ENCODE peak calls at places on chromosomes 13 and 19, in eight cellular contexts. G is choroid plexus epithelial cell, V is mammary epithelial cell, N is brain microvascular endothelial cell, C is fibroblast of the aortic adventitia, X is osteoblast, J is bronchial epithelial cell, K is endodermal cell. F is an unnamed sample.

GRCh38 chr13:83440465-83440864 is 441.8 kb downstream of the SLITRK1 start:
- DNase-seq in G (no peak), V (peak; percentile 12), N (no peak), C (no peak), X (no peak), J (peak; percentile 36), K (no peak), F (no peak)

GRCh38 chr13:102709536-102709935 is 14.7 kb upstream of the METTL21C start:
- DNase-seq in G (no peak), V (no peak), N (no peak), C (no peak), X (no peak), J (peak; percentile 51), K (no peak), F (no peak)

GRCh38 chr13:72696590-72696989 is 30.8 kb downstream of the MZT1 start:
- DNase-seq in G (peak; percentile 40), V (no peak), N (no peak), C (peak; percentile 41), X (no peak), J (peak; percentile 33), K (no peak), F (no peak)

GRCh38 chr19:45939792-45940514 is 25.4 kb upstream of the NANOS2 start:
- DNase-seq in G (no peak), V (no peak), N (no peak), C (no peak), X (peak; percentile 86), J (no peak), K (peak; percentile 66), F (no peak)

GRCh38 chr13:106534844-106535551 is 464 bp downstream of the EFNB2 start:
- DNase-seq in G (peak; percentile 42), V (peak; percentile 26), N (no peak), C (peak; percentile 12), X (peak; percentile 89), J (no peak), K (peak; percentile 72), F (no peak)

GRCh38 chr19:32407004-32407992 is 1.7 kb downstream of the DPY19L3 start:
- DNase-seq in G (peak; percentile 31), V (no peak), N (peak; percentile 12), C (peak; percentile 40), X (peak; percentile 64), J (peak; percentile 73), K (peak; percentile 53), F (peak; percentile 72)

GRCh38 chr13:78147905-78148304 is 229.3 kb upstream of the EDNRB start:
- DNase-seq in G (peak; percentile 59), V (peak; percentile 29), N (peak; percentile 60), C (peak; percentile 87), X (no peak), J (peak; percentile 60), K (no peak), F (no peak)

GRCh38 chr13:48902421-48902820 is 73.3 kb upstream of the FNDC3A start:
- DNase-seq in G (peak; percentile 43), V (peak; percentile 60), N (peak; percentile 18), C (peak; percentile 12), X (no peak), J (peak; percentile 55), K (peak; percentile 56), F (no peak)

GRCh38 chr19:4352701-4353121 is 9.3 kb downstream of the MPND start:
- DNase-seq in G (peak; percentile 81), V (no peak), N (no peak), C (peak; percentile 79), X (peak; percentile 95), J (peak; percentile 52), K (peak; percentile 91), F (no peak)

GRCh38 chr13:53341144-53341510 is 312.5 kb downstream of the OLFM4 start:
- DNase-seq in G (no peak), V (no peak), N (no peak), C (no peak), X (peak; percentile 15), J (no peak), K (no peak), F (no peak)

GRCh38 chr13:76944457-76944856 is 3.9 kb upstream of the ACOD1 start:
- DNase-seq in G (peak; percentile 70), V (peak; percentile 75), N (peak; percentile 43), C (peak; percentile 70), X (peak; percentile 68), J (peak; percentile 81), K (no peak), F (no peak)

GRCh38 chr13:51523082-51523518 is 61.2 kb upstream of the WDFY2 start:
- DNase-seq in G (peak; percentile 27), V (peak; percentile 77), N (no peak), C (peak; percentile 60), X (no peak), J (peak; percentile 71), K (no peak), F (peak; percentile 79)

GRCh38 chr19:41957161-41957837 is 1.8 kb downstream of the RABAC1 start:
- DNase-seq in G (no peak), V (no peak), N (no peak), C (no peak), X (peak; percentile 48), J (no peak), K (no peak), F (no peak)

GRCh38 chr19:14473073-14473790 is 1.9 kb downstream of the PTGER1 start:
- DNase-seq in G (no peak), V (no peak), N (no peak), C (no peak), X (peak; percentile 75), J (no peak), K (no peak), F (no peak)

GRCh38 chr19:53463263-53463662 is 4.3 kb upstream of the ZNF813 start:
- DNase-seq in G (peak; percentile 28), V (no peak), N (no peak), C (peak; percentile 2), X (peak; percentile 66), J (no peak), K (peak; percentile 94), F (no peak)

DNA sequence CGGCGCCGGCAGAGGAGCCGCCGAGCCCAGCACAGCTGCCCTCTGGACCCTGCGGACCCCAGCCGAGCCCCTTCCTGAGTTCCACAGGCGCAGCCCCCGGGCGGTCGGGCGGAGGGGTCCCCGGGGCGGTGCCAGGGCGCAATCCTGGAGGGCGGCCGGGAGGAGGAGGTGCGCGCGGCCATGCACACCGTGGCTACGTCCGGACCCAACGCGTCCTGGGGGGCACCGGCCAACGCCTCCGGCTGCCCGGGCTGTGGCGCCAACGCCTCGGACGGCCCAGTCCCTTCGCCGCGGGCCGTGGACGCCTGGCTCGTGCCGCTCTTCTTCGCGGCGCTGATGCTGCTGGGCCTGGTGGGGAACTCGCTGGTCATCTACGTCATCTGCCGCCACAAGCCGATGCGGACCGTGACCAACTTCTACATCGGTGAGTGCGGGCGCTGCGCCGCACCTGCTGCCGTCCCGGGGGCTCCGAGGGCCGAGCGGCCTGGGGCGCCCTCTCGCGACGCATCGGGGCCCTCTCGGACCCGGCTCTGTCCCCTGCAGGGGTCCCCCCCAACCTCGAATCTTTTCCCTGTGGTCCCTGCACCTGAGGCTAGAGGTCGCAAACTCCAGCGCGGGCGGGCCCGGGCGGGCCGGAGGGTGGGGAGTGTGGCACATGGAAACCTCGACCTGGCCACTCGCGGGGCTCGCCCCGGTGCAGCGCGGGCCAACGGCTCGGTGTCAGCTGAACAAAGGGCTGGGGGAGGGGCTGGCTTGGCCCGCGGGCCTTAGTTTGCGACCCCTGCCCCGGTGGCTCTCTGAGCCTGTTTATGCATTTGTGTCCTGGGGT is at the start of gene KISS1R:
- DNase-seq in G (no peak), V (no peak), N (no peak), C (peak; percentile 12), X (peak; percentile 93), J (no peak), K (peak; percentile 93), F (no peak)
- TF ChIP-seq CTCF in G (peak; percentile 23), V (peak; percentile 31), N (peak; percentile 43), C (peak; percentile 27), X (peak; percentile 20), J (peak; percentile 63), K (peak; percentile 82), F (peak; percentile 19)

GRCh38 chr13:19661561-19661960 is 28.1 kb downstream of the MPHOSPH8 start:
- DNase-seq in G (no peak), V (no peak), N (no peak), C (no peak), X (no peak), J (no peak), K (no peak), F (no peak)
- H3K4me3 ChIP-seq in G (no peak overlapping the region), V (no peak overlapping the region), N (no peak overlapping the region), C (no peak overlapping the region), X (no peak overlapping the region), J (no peak overlapping the region), K (no peak overlapping the region), F (no peak overlapping the region)

GRCh38 chr13:34833562-34834182 is 108.4 kb upstream of the NBEA start:
- DNase-seq in G (peak; percentile 13), V (peak; percentile 17), N (peak; percentile 33), C (no peak), X (no peak), J (peak; percentile 61), K (peak; percentile 70), F (no peak)
- TF ChIP-seq CTCF in G (peak; percentile 16), V (peak; percentile 23), N (peak; percentile 27), C (no peak), X (no peak), J (peak; percentile 13), K (peak; percentile 71), F (no peak)

DNA sequence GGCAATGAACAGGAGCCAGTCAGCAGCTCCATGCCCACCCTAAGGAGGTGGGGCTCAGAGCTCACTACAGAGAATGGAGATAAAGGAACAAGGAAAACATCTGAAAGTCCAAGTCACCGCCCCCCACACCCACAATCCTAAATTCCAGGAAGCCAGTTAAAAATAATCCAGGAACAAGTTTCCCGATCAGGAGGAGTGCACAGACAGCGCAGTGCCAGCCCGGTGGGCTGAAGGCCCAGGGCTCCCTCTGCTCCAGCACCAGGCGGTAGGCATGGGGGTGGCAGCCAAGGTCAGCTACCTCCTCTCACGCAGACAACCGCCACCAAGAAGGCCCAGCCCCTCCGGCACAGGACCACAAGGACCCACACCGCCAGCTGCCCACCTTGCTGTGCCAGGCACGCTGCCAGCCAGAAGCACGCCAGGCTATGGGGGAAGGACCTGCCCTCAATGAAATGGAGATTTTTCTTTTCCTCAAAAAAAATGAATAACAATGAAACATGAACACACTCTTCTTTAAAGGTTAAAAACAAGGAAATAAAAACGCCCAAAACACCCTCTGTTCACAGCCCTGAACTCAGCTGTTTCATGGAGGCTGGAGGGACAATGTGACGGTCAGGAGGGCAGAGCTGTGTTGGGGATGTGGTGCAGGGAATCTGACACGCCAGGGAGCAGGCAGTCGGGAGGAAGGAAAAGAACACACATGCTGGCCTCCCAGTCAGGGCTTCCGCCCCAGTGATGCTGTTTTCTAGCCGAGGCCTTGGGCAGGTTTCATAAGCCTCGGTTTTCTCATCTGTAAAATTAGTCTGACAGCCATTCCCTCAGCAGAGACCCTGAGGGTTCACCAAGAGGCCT is 11.0 kb downstream of the STK24 start:
- DNase-seq in G (no peak), V (no peak), N (no peak), C (peak; percentile 43), X (peak; percentile 45), J (no peak), K (no peak), F (no peak)
- H3K4me3 ChIP-seq in G (no peak overlapping the region), V (peak overlapping the region; percentile 1), N (no peak overlapping the region), C (no peak overlapping the region), X (peak overlapping the region; percentile 12), J (no peak overlapping the region), K (no peak overlapping the region), F (no peak overlapping the region)

GRCh38 chr19:57242821-57243220 is 2.4 kb downstream of the ZNF805 start:
- DNase-seq in G (no peak), V (no peak), N (no peak), C (no peak), X (no peak), J (no peak), K (no peak), F (no peak)
- TF ChIP-seq CTCF in G (no peak), V (no peak), N (no peak), C (no peak), X (no peak), J (no peak), K (no peak), F (no peak)